ENCODE peak calls at places on chromosomes 6 and 20, in five cellular contexts. X is endothelial cell of umbilical vein, Z is transverse colon, Q is HCT116, N is Peyer's patch. W is an unnamed sample.

GRCh38 chr6:151293621-151294020 is 53.9 kb downstream of the AKAP12 start:
- DNase-seq in X (no peak), Z (no peak), Q (no peak), N (no peak), W (no peak)

GRCh38 chr6:143233563-143234285 is 173.0 kb downstream of the AIG1 start:
- DNase-seq in X (no peak), Z (no peak), Q (no peak), N (no peak), W (no peak)

GRCh38 chr6:142746524-142746923 is 198.5 kb downstream of the HIVEP2 start:
- DNase-seq in X (peak; percentile 55), Z (no peak), Q (no peak), N (peak; percentile 62), W (no peak)

GRCh38 chr6:48476257-48476656 is 365.3 kb upstream of the PTCHD4 start:
- DNase-seq in X (peak; percentile 45), Z (no peak), Q (no peak), N (no peak), W (no peak)

GRCh38 chr6:10404799-10405524 is 9.9 kb downstream of the TFAP2A start:
- DNase-seq in X (no peak), Z (no peak), Q (no peak), N (no peak), W (no peak)

GRCh38 chr20:40908311-40908710 is 120.3 kb upstream of the TOP1 start:
- DNase-seq in X (no peak), Z (no peak), Q (no peak), N (no peak), W (no peak)

GRCh38 chr20:40251284-40251932 is 437.6 kb downstream of the MAFB start:
- DNase-seq in X (peak; percentile 17), Z (peak; percentile 18), Q (peak; percentile 37), N (peak; percentile 71), W (no peak)

GRCh38 chr6:84340422-84340821 is 113.0 kb upstream of the CEP162 start:
- DNase-seq in X (no peak), Z (no peak), Q (no peak), N (no peak), W (no peak)

GRCh38 chr20:9955646-9956045 is 79.1 kb upstream of the ANKEF1 start:
- DNase-seq in X (peak; percentile 17), Z (no peak), Q (no peak), N (no peak), W (no peak)

GRCh38 chr6:95186710-95187109 is 390.6 kb upstream of the MANEA start:
- DNase-seq in X (no peak), Z (no peak), Q (no peak), N (no peak), W (no peak)

GRCh38 chr20:6708010-6708409 is 59.5 kb upstream of the BMP2 start:
- DNase-seq in X (peak; percentile 91), Z (peak; percentile 82), Q (no peak), N (peak; percentile 85), W (no peak)

GRCh38 chr6:148565321-148565926 is 181.4 kb upstream of the UST start:
- DNase-seq in X (no peak), Z (no peak), Q (no peak), N (no peak), W (no peak)

GRCh38 chr6:31922942-31923341 is 4.6 kb upstream of the C2 start:
- DNase-seq in X (no peak), Z (no peak), Q (peak; percentile 42), N (no peak), W (no peak)

GRCh38 chr6:125984311-125984710 is 2.0 kb upstream of the TRMT11 start:
- DNase-seq in X (no peak), Z (no peak), Q (no peak), N (no peak), W (no peak)

GRCh38 chr6:43742285-43742684 is 27.7 kb upstream of the VEGFA start:
- DNase-seq in X (no peak), Z (no peak), Q (no peak), N (peak; percentile 34), W (peak; percentile 57)

GRCh38 chr6:142872376-142872775 is 72.6 kb downstream of the HIVEP2 start:
- DNase-seq in X (no peak), Z (peak; percentile 33), Q (no peak), N (peak; percentile 65), W (no peak)

GRCh38 chr6:135161996-135162395 is 19.1 kb upstream of the MYB start:
- DNase-seq in X (no peak), Z (no peak), Q (no peak), N (no peak), W (no peak)

GRCh38 chr6:121260651-121261102 is 73.6 kb downstream of the TBC1D32 start:
- DNase-seq in X (peak; percentile 26), Z (no peak), Q (no peak), N (no peak), W (no peak)

GRCh38 chr6:118663993-118664985 is 12.9 kb upstream of the CEP85L start:
- DNase-seq in X (no peak), Z (no peak), Q (no peak), N (no peak), W (no peak)

GRCh38 chr20:3406481-3407425 is 716 bp downstream of the DNAAF9 start:
- DNase-seq in X (peak; percentile 55), Z (peak; percentile 21), Q (no peak), N (peak; percentile 69), W (peak; percentile 43)

GRCh38 chr6:50722829-50723562 is 9.7 kb downstream of the TFAP2D start:
- DNase-seq in X (no peak), Z (no peak), Q (no peak), N (no peak), W (no peak)

GRCh38 chr6:102736941-102737368 is 1343.4 kb downstream of the GRIK2 start:
- DNase-seq in X (no peak), Z (no peak), Q (no peak), N (no peak), W (no peak)

GRCh38 chr6:28553986-28554881 is 28.6 kb downstream of the GPX5 start:
- DNase-seq in X (no peak), Z (no peak), Q (no peak), N (no peak), W (no peak)
- TF ChIP-seq POLR2A in X (no peak), Z (no peak), Q (no peak), N (no peak), W (no peak)

DNA sequence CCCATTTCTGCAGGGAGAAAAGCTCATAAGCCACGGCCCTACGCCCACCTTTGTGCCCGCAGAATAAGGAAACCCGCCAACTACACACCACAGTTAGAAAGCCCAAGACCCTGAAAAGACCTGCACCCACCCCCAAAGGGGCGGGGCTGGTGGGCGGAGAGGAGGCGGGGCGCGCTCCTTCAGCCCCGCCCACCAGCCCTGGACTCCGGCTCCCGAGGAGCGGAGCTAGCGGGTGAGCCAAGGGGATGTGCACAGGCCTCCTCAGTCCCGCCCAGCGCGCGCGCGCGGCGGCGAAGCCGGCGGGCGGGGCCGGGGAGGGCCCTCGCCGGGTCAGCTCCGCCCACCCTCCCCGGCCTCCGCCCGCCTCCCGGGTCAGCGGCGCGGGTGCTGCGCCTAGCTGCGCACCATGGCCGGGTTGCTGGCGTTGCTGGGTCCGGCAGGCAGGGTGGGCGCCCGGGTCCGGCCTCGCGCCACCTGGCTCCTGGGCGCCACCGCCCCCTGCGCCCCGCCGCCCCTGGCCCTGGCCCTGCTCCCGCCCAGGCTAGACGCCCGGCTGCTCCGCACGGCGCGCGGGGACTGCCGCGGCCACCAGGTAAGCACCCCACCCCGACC is at the start of gene FAM210B:
- DNase-seq in X (peak; percentile 81), Z (peak; percentile 90), Q (peak; percentile 73), N (peak; percentile 93), W (peak; percentile 76)
- TF ChIP-seq POLR2A in X (no peak), Z (no peak), Q (no peak), N (no peak), W (no peak)

DNA sequence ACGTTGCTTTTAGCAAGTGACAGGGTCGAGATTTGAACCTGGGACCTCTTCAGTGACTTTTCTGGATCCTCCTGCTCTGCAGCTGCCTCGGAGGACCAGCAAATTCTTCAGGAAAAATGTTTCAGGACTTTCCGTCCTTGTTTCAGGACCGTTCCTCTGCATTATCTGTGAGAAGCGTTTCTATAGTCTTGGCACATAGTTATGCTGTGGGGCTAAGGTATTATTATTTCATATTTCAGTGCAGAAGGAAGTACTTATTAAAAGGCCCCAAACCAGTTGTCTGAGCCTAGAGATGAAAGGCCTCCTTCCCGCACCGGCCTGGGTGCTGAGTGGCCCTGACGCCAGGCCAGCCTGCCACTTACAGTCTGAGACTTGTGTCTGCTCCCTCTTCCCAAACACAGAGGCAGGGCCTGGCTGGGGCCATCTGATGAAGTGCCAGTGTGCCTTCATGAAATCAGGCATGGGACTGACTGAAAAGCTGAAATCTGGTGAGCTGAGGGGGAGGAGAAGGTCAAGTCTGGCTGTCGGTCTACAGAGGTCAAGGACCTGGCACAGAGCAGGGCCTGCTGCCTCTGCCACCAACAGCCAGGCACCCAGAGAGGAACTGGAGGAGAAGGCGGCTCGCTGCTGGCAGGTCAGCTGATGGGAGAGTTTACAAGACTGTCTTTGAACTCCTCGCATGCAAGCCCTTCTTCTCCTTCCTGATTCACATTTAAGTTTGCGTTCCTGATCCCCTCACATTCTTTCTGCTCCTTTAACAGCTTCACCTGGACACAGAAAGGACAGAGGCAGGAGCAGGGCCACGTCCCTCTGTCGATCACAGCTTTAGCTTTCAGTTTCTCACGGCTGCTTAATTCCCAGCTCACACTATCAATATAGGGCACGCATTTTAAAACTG is 8.9 kb upstream of the QKI start:
- DNase-seq in X (peak; percentile 58), Z (peak; percentile 46), Q (no peak), N (peak; percentile 69), W (peak; percentile 93)
- TF ChIP-seq POLR2A in X (no peak), Z (peak; percentile 42), Q (no peak), N (no peak), W (no peak)

DNA sequence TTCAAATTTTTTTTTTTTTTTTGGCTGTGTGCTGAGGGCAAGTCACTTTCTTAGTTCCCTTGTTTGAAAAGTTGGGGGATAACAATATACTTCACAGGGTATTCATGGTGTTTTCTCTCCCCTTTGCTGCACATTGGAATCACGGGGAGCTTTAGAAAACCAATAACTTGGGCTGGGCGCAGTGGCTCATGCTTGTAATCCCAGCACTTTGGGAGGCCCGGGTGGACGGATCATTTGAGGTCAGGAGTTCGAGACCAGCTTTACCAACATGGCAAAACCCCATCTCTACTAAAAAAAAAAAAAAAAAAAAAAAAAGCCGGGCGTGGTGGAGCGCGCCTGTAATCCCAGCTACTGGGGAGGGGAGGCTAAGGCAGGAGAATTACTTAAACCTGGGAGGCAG is 15.9 kb downstream of the SRSF3 start:
- DNase-seq in X (no peak), Z (no peak), Q (no peak), N (no peak), W (no peak)
- TF ChIP-seq POLR2A in X (peak; percentile 2), Z (no peak), Q (no peak), N (no peak), W (no peak)

GRCh38 chr6:150068786-150069648 is at the start of gene ULBP3:
- DNase-seq in X (peak; percentile 97), Z (peak; percentile 93), Q (peak; percentile 89), N (peak; percentile 93), W (peak; percentile 96)
- TF ChIP-seq POLR2A in X (peak; percentile 92), Z (peak; percentile 73), Q (peak; percentile 83), N (peak; percentile 77), W (no peak)

W was measured in lower leg skin.